ENCODE peak calls at places on chromosome 1, in four cellular contexts. E, K, J and F are unnamed samples.

GRCh38 chr1:238485062-238485905 is 594.6 kb upstream of the ZP4 start:
- DNase-seq in E (no peak), K (peak), J (no peak), F (no peak)

GRCh38 chr1:22562584-22563551 is at the start of gene EPHA8:
- DNase-seq in E (no peak), K (no peak), J (no peak), F (no peak)

GRCh38 chr1:4224687-4225086 is 324.6 kb upstream of the C1orf174 start:
- DNase-seq in E (no peak), K (no peak), J (no peak), F (no peak)

GRCh38 chr1:215474940-215475339 is 92.2 kb upstream of the KCTD3 start:
- DNase-seq in E (no peak), K (no peak), J (no peak), F (no peak)

GRCh38 chr1:16180291-16180824 is 24.5 kb upstream of the EPHA2 start:
- DNase-seq in E (no peak), K (no peak), J (no peak), F (no peak)

GRCh38 chr1:101238041-101238515 is 1.3 kb downstream of the S1PR1 start:
- DNase-seq in E (peak), K (no peak), J (no peak), F (peak)

GRCh38 chr1:226648421-226648820 is 90.7 kb downstream of the ITPKB start:
- DNase-seq in E (no peak), K (no peak), J (no peak), F (no peak)

GRCh38 chr1:91781371-91781825 is 104.6 kb downstream of the TGFBR3 start:
- DNase-seq in E (no peak), K (no peak), J (no peak), F (no peak)

GRCh38 chr1:91221017-91221416 is 183.6 kb downstream of the HFM1 start:
- DNase-seq in E (no peak), K (no peak), J (no peak), F (no peak)

GRCh38 chr1:22747021-22747734 is 36.5 kb downstream of the EPHB2 start:
- DNase-seq in E (no peak), K (peak), J (no peak), F (no peak)

GRCh38 chr1:236862615-236863211 is 67.6 kb downstream of the MTR start:
- DNase-seq in E (no peak), K (peak), J (no peak), F (no peak)

GRCh38 chr1:40014253-40014706 is 26.2 kb upstream of the CAP1 start:
- DNase-seq in E (no peak), K (no peak), J (no peak), F (no peak)

GRCh38 chr1:94962745-94963265 is 35.9 kb upstream of the CNN3 start:
- DNase-seq in E (peak), K (no peak), J (no peak), F (peak)

GRCh38 chr1:114756009-114756892 is 1.5 kb downstream of the CSDE1 start:
- DNase-seq in E (peak), K (no peak), J (no peak), F (peak)

GRCh38 chr1:114755006-114755936 is 2.5 kb downstream of the CSDE1 start:
- DNase-seq in E (no peak), K (no peak), J (no peak), F (no peak)

GRCh38 chr1:114758251-114758832 is 558 bp upstream of the CSDE1 start:
- DNase-seq in E (no peak), K (no peak), J (no peak), F (no peak)

GRCh38 chr1:114756949-114757454 is 782 bp downstream of the CSDE1 start:
- DNase-seq in E (no peak), K (no peak), J (peak), F (no peak)

GRCh38 chr1:114757455-114758250 is at the start of gene CSDE1:
- DNase-seq in E (peak), K (peak), J (peak), F (peak)
- TF ChIP-seq CTCF in E (peak), K (peak), J (peak), F (no peak)

DNA sequence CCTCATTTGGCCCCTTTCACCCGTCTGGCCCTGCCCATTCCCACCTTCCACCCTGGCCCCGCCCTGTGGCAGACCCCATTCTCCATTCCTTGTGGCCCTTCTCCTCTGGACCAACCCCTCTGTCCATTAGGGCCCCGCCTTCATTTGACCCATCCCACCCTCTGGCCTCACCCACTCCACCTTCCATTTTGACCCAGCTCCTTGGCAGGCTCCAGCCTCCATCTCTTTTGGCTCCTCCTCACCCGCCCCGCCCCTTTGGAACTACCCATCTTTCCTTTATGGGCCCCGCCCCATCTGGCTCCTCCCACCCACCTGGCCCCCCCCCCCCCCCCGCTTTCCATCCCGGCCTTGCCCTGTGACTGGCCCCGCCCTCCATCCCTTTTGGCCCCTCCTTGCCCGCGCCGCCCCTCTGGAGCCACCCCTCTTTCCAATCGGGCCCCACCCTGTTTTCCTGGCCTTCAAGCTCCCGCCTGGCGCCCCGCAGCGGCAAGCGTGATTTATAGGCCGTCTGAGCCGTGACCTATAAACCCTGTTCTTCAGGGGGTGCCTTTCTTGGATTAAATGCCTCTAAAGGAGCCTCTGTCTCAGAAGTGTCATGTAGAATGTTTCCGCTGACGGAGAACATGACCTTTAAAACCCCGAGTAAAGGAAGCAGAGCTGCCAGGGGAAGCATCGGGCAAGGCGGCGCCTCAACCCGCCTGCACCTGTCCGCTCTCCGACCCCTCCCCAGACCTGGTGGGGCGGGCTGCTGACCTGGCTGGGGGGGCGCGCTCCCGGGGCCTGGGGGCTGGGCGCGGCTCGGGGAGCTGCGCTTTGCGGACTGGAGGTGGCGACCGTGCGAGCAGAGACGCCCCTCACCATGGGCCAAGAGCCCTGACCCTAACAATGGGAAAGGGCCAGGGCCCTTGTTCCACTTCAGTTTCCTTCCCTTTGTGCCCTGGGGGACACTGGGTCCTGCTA is 178.0 kb downstream of the CAMTA1 start:
- DNase-seq in E (peak), K (peak), J (peak), F (peak)
- TF ChIP-seq CTCF in E (no peak), K (peak), J (no peak), F (no peak)

GRCh38 chr1:111789666-111790316 is 34.1 kb downstream of the DDX20 start:
- DNase-seq in E (no peak), K (no peak), J (no peak), F (no peak)
- TF ChIP-seq CTCF in E (no peak), K (no peak), J (peak), F (no peak)

DNA sequence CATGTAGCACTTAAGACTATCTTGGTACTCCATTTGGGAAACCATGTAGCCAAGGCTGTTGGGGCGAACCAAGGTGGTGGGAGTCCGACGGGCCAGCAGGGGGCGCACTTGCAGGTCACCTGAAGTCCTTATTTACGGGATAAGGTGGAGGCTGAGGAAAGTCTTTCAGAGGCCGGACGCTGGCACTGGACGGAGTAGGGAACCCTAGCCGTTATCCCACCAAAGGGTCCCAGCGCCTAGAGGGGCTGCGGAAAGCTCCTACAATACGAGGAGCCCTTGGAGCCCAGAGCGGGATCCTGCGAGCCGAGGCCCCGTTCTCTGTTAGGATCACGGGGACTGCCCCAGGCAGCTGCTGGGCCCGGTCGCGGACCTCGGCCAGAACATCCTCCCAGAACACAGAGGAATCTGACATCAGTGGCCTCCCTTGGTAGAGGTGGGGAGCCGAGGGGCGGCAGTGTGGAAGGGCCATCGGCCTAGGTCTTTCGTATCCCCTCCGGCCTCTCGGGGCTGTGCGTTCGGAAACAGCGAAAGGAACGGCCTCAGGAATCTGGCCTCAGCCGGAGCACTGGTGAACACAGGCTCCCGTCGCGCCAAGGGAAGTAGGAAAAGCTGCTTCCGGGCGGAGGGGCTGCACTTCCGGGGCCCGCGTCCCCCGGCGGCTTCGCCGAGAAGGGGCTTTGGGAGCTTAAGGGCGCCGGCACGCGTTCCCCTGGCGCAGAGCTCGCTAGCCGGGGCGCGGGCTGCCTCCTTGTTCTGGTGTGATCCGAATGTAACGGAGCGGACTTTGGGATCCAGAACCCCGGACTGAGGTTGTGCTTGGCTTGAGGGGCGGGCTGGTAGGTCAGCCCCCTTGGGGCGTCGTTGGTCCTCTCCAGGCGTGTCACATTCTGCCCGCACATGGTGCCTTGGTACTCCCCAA is 29.9 kb upstream of the RPTN start:
- DNase-seq in E (peak), K (peak), J (peak), F (peak)
- TF ChIP-seq CTCF in E (peak), K (peak), J (peak), F (peak)

DNA sequence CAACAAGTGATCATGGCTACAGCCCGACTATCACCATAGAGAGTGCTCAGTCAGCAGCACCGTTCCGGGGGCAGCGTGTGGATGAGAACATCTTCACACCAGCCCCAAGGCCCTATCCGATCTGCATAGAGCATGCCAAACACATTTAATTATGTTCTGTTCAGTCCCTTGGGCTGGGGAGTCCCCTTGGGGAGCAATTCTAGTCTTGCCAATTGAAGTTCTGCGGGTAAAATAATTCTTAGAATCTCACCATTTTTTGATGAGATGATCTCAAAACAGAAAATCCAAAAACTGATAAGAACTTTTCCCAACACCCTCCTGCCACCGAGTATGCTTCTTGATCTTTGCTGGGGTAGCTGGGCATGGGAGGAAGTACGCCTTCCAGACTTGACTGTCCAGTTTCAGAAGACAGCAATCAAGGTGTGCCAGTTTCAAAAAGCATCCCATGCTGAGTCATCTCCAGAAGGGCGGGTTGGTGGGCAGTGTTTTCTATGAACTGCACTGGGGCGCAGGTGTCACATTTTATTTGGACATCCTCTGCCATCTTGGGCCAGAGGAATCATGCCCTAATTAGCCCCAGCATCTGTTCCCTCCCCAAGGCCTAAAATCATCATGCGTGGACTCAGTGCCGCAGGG is 20.8 kb upstream of the PTPRF start:
- DNase-seq in E (no peak), K (no peak), J (no peak), F (peak)
- TF ChIP-seq CTCF in E (no peak), K (no peak), J (no peak), F (no peak)

GRCh38 chr1:17441265-17441992 is 2.0 kb upstream of the RCC2 start:
- DNase-seq in E (no peak), K (no peak), J (no peak), F (no peak)
- TF ChIP-seq CTCF in E (no peak), K (no peak), J (no peak), F (no peak)